ENCODE peak calls at places on chromosome 7, in four cellular contexts. M is AG10803; V is CD4-positive, alpha-beta memory T cell; Y is germinal center. T is an unnamed sample.

GRCh38 chr7:96173777-96174176 is 148.1 kb downstream of the SLC25A13 start:
- DNase-seq in Y (no peak), M (no peak), V (no peak), T (no peak)

GRCh38 chr7:99312316-99313203 is 13.1 kb upstream of the ARPC1A start:
- DNase-seq in M (peak), Y (peak), V (peak), T (peak)

GRCh38 chr7:1765336-1765735 is 95.3 kb downstream of the ELFN1 start:
- DNase-seq in V (no peak), M (no peak), Y (no peak), T (no peak)

GRCh38 chr7:127158659-127159058 is 94.1 kb downstream of the GRM8 start:
- DNase-seq in V (no peak), M (no peak), Y (no peak), T (peak)

GRCh38 chr7:19752045-19752444 is 21.4 kb downstream of the TMEM196 start:
- DNase-seq in M (peak), Y (no peak), V (no peak), T (no peak)

GRCh38 chr7:55086413-55087201 is 67.8 kb downstream of the EGFR start:
- DNase-seq in M (peak), V (no peak), Y (peak), T (peak)

GRCh38 chr7:15113752-15114151 is 211.2 kb upstream of the DGKB start:
- DNase-seq in V (no peak), Y (no peak), M (no peak), T (no peak)

GRCh38 chr7:55557666-55558188 is 14.6 kb downstream of the VOPP1 start:
- DNase-seq in M (no peak), V (no peak), Y (peak), T (peak)

GRCh38 chr7:152459724-152460251 is 24.0 kb upstream of the KMT2C start:
- DNase-seq in Y (no peak), M (no peak), V (no peak), T (peak)

GRCh38 chr7:131688738-131689661 is 132.6 kb upstream of the PODXL start:
- DNase-seq in Y (peak), M (peak), V (peak), T (peak)

GRCh38 chr7:151806204-151806603 is 70.7 kb downstream of the PRKAG2 start:
- DNase-seq in M (peak), Y (no peak), V (no peak), T (no peak)

GRCh38 chr7:138502023-138502767 is 42.1 kb downstream of the TRIM24 start:
- DNase-seq in M (no peak), V (no peak), Y (no peak), T (no peak)

GRCh38 chr7:10934292-10934691 is 39.4 kb upstream of the PHF14 start:
- DNase-seq in Y (no peak), V (no peak), M (peak), T (no peak)

GRCh38 chr7:81926154-81926553 is 156.3 kb upstream of the HGF start:
- DNase-seq in Y (no peak), V (no peak), M (peak), T (no peak)

GRCh38 chr7:5701085-5701914 is 80.2 kb downstream of the RNF216 start:
- DNase-seq in M (no peak), Y (no peak), V (peak), T (no peak)

GRCh38 chr7:72781631-72782030 is 46.4 kb downstream of the TYW1B start:
- DNase-seq in Y (no peak), M (no peak), V (no peak), T (no peak)

GRCh38 chr7:129553861-129554530 is 51.7 kb downstream of the SMKR1 start:
- DNase-seq in Y (no peak), M (peak), V (peak), T (peak)

GRCh38 chr7:29866490-29866930 is 60.2 kb downstream of the WIPF3 start:
- DNase-seq in V (no peak), M (peak), Y (no peak), T (peak)

GRCh38 chr7:108166687-108167086 is 36.5 kb upstream of the LAMB4 start:
- DNase-seq in Y (no peak), M (no peak), V (no peak), T (peak)

GRCh38 chr7:1902231-1902855 is 232.3 kb downstream of the ELFN1 start:
- DNase-seq in M (no peak), Y (no peak), V (no peak), T (no peak)

GRCh38 chr7:42502022-42502421 is 265.0 kb upstream of the GLI3 start:
- DNase-seq in M (peak), Y (no peak), V (no peak), T (no peak)

GRCh38 chr7:151686016-151686766 is 166.5 kb upstream of the RHEB start:
- DNase-seq in Y (no peak), M (no peak), V (no peak), T (no peak)

GRCh38 chr7:135768990-135769389 is 20.4 kb upstream of the FAM180A start:
- DNase-seq in M (no peak), Y (no peak), V (no peak), T (no peak)

GRCh38 chr7:155560982-155561686 is 14.8 kb upstream of the CNPY1 start:
- DNase-seq in V (no peak), M (peak), Y (no peak), T (no peak)

GRCh38 chr7:156440456-156440855 is 200.1 kb upstream of the RNF32 start:
- DNase-seq in M (no peak), Y (no peak), V (no peak), T (no peak)

T was measured in RPMI8226.